ENCODE peak calls at places on chromosomes 11 and 22, in six cellular contexts. J is HEK293T, W is K562, T is HepG2, E is A549, N is GM12878. X is an unnamed sample.

GRCh38 chr11:96054870-96055705 is 131.2 kb upstream of the MTMR2 start:
- DNase-seq in N (no peak), J (peak; percentile 22), W (peak; percentile 43), T (peak; percentile 44), E (peak; percentile 7), X (peak; percentile 64)

GRCh38 chr11:2311456-2312201 is 9.8 kb downstream of the TSPAN32 start:
- DNase-seq in J (no peak), T (no peak), W (no peak), E (no peak), N (no peak), X (no peak)

GRCh38 chr11:78654866-78655265 is 80.2 kb upstream of the NARS2 start:
- DNase-seq in J (no peak), E (no peak), W (no peak), T (no peak), N (no peak), X (no peak)

GRCh38 chr22:22506736-22507135 is 1.8 kb downstream of the ZNF280B start:
- DNase-seq in E (no peak), J (no peak), N (no peak), W (no peak), T (no peak), X (no peak)

GRCh38 chr22:46546466-46547178 is 9.2 kb upstream of the CELSR1 start:
- DNase-seq in N (no peak), E (no peak), W (no peak), J (no peak), T (no peak), X (peak; percentile 23)

GRCh38 chr11:9092085-9092484 is 686 bp upstream of the SCUBE2 start:
- DNase-seq in T (no peak), W (no peak), E (no peak), J (no peak), N (no peak), X (no peak)

GRCh38 chr11:68998390-68998911 is 14.6 kb downstream of the MRGPRF start:
- DNase-seq in J (no peak), E (no peak), T (no peak), W (peak; percentile 24), N (no peak), X (peak; percentile 12)

GRCh38 chr11:2730323-2731284 is 30.8 kb upstream of the KCNQ1OT1 start:
- DNase-seq in T (peak; percentile 91), N (no peak), W (no peak), J (no peak), E (no peak), X (no peak)

GRCh38 chr11:74006743-74007304 is 2.1 kb downstream of the UCP3 start:
- DNase-seq in J (no peak), E (no peak), T (no peak), W (no peak), N (no peak), X (no peak)

GRCh38 chr11:73939096-73939495 is 11.7 kb upstream of the DNAJB13 start:
- DNase-seq in N (no peak), W (no peak), T (no peak), E (no peak), J (no peak), X (no peak)

GRCh38 chr11:76577921-76578654 is 92.5 kb downstream of the LRRC32 start:
- DNase-seq in W (no peak), T (no peak), N (no peak), J (no peak), E (no peak), X (no peak)

GRCh38 chr11:128406365-128406706 is 181.0 kb downstream of the ETS1 start:
- DNase-seq in E (no peak), W (no peak), J (no peak), T (no peak), N (no peak), X (no peak)

GRCh38 chr11:122796128-122796717 is 42.1 kb upstream of the CRTAM start:
- DNase-seq in J (peak; percentile 73), N (no peak), T (peak; percentile 9), E (peak; percentile 26), W (peak; percentile 37), X (peak; percentile 36)

GRCh38 chr11:58807358-58807757 is 37.1 kb downstream of the GLYATL2 start:
- DNase-seq in W (no peak), N (no peak), J (no peak), T (no peak), E (no peak), X (no peak)

GRCh38 chr11:112318661-112319060 is 58.0 kb upstream of the PLET1 start:
- DNase-seq in E (no peak), T (no peak), J (no peak), N (no peak), W (no peak), X (no peak)

GRCh38 chr22:19477321-19478085 is 1.5 kb downstream of the UFD1 start:
- DNase-seq in W (peak; percentile 49), E (no peak), N (no peak), T (peak; percentile 7), J (no peak), X (peak; percentile 16)

GRCh38 chr11:42473116-42473515 is 838.7 kb upstream of the API5 start:
- DNase-seq in T (no peak), J (no peak), E (no peak), N (no peak), W (peak; percentile 0), X (no peak)

GRCh38 chr11:45110562-45110961 is 35.9 kb upstream of the PRDM11 start:
- DNase-seq in E (peak; percentile 70), N (no peak), W (peak; percentile 72), J (peak; percentile 69), T (peak; percentile 72), X (peak; percentile 68)

GRCh38 chr11:15969281-15969680 is 387.1 kb downstream of the SOX6 start:
- DNase-seq in W (peak; percentile 92), N (peak; percentile 32), J (no peak), T (peak; percentile 43), E (peak; percentile 35), X (peak; percentile 93)

GRCh38 chr11:128492903-128493569 is 94.3 kb downstream of the ETS1 start:
- DNase-seq in T (no peak), W (no peak), E (no peak), J (no peak), N (no peak), X (no peak)

GRCh38 chr11:15276616-15277015 is 161.9 kb downstream of the INSC start:
- DNase-seq in T (no peak), W (no peak), N (no peak), J (peak; percentile 36), E (no peak), X (peak; percentile 4)

GRCh38 chr22:48340191-48340590 is 1487.5 kb downstream of the BRD1 start:
- DNase-seq in W (no peak), T (no peak), E (no peak), J (no peak), N (no peak), X (no peak)

GRCh38 chr11:70503878-70504240 is 105.5 kb downstream of the CTTN start:
- DNase-seq in N (no peak), J (no peak), E (no peak), T (no peak), W (no peak), X (no peak)
- TF ChIP-seq BHLHE40 in N (no peak), J (no peak), E (no peak), T (no peak), W (no peak), X (no peak)

DNA sequence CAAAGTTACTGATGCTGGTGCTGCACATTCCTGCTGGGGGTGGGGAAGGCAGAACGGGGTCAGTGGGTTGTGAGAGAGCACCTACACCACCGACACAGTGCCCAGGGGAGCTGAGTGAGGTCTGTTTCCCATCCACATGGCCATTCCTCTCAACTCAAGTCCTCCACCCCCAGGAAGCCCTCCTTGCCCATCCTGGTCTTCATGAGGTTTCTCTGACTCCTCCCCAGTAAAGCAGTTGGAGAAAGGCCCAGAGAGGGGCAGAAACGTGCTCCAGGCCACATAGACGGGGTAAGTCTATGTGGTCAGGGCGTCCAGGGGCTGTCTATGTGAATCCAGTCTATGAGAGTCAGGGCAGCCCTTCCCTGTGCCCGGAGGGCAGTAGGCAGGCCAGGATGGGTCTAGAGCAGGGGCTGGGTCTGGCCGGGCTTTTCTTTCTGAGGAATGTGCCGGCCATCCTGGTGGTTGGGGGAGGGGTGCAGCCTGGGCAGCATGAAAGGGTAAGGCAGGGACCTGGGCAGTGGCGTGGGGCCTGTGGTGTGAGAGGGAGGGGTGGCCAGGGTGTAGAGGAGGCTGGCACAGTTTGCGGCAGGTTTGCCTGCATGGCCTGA is 11.8 kb downstream of the GUCD1 start:
- DNase-seq in W (no peak), T (no peak), N (no peak), J (no peak), E (no peak), X (no peak)
- TF ChIP-seq BHLHE40 in W (no peak), T (no peak), N (no peak), J (no peak), E (no peak), X (no peak)

DNA sequence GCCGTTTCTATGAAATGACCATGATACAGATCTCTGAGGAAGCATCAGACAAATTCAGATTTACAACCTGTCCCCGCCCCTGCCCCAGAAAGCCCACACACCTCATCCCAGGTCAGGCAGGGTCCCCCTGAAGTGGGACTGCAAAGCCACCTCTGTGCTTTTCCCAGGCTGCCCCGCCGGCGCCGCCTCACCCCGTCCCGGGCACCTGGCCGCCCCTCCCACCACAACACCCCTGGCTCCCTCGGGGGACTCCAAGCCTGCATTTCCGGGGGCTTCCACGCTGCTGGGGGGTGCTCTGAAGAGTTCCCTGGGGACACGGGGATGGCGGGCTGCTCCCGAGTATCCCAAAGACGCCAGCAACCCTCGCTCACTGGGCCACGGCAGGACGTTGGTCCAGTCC is 23.2 kb downstream of the DRD4 start:
- DNase-seq in W (no peak), J (no peak), N (no peak), E (no peak), T (no peak), X (no peak)
- TF ChIP-seq BHLHE40 in W (no peak), J (no peak), N (no peak), E (no peak), T (no peak), X (no peak)

GRCh38 chr11:32101791-32102190 is 10.9 kb downstream of the RCN1 start:
- DNase-seq in T (no peak), W (no peak), J (no peak), E (no peak), N (no peak), X (no peak)
- TF ChIP-seq BHLHE40 in T (no peak), W (no peak), J (no peak), E (no peak), N (no peak), X (no peak)

DNA sequence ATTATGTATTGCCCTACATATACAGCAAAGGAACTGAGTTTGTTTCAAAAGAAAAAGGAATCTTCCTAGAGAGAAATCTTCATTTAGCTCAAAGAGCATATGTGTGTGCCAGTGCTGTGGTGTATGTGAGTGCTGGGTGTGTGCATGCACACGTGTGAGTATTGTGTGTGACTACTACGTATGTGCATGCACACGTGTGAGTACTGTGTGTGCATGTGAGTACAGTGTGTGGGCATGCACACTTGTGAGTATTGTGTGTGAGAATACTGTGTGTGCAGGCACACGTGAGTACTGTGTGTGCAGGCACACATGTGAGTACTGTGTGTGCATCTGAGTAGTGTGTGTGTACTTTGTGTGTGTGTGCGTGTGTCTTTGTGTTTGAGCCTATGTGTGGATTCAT is 651.0 kb upstream of the B3GAT1 start:
- DNase-seq in W (no peak), J (no peak), N (no peak), E (no peak), T (no peak), X (no peak)
- TF ChIP-seq BHLHE40 in W (no peak), J (no peak), N (no peak), E (no peak), T (no peak), X (no peak)

X was measured in IMR-90.